ENCODE peak calls at places on chromosomes 7 and 10, in ten cellular contexts. C is kidney; M is A549; S is neural crest cell; F is pancreas; H is CD8-positive, alpha-beta T cell; X is GM20000; Y is spleen; A is fibroblast of villous mesenchyme; Z is lung. I is an unnamed sample.

GRCh38 chr10:77943086-77943901 is 16.7 kb upstream of the DLG5 start:
- DNase-seq in X (no peak), H (no peak), Z (no peak), Y (no peak), S (no peak), F (no peak), M (peak; percentile 43), A (peak; percentile 81), C (peak; percentile 79), I (no peak)

GRCh38 chr7:129317450-129317849 is 92.6 kb downstream of the AHCYL2 start:
- DNase-seq in A (no peak), F (no peak), X (no peak), C (no peak), S (no peak), M (no peak), Z (no peak), H (no peak), Y (no peak), I (no peak)

GRCh38 chr10:79268100-79268670 is 79.1 kb upstream of the PPIF start:
- DNase-seq in X (no peak), Z (no peak), Y (no peak), S (no peak), A (peak; percentile 41), M (no peak), H (no peak), C (no peak), F (no peak), I (no peak)

GRCh38 chr7:24979470-24979862 is 512 bp downstream of the OSBPL3 start:
- DNase-seq in S (peak; percentile 51), A (peak; percentile 80), F (peak; percentile 83), Z (peak; percentile 59), C (peak; percentile 90), M (peak; percentile 66), Y (peak; percentile 96), X (peak; percentile 78), H (peak; percentile 70), I (no peak)

GRCh38 chr10:117710181-117710798 is 167.7 kb downstream of the EMX2 start:
- DNase-seq in C (no peak), H (no peak), M (peak; percentile 19), F (no peak), S (no peak), X (no peak), Z (no peak), A (no peak), Y (no peak), I (no peak)

GRCh38 chr10:23079700-23080099 is 15.7 kb upstream of the MSRB2 start:
- DNase-seq in A (no peak), Z (no peak), Y (no peak), H (no peak), C (no peak), X (no peak), F (no peak), S (no peak), M (no peak), I (no peak)

GRCh38 chr10:49592726-49593563 is 17.2 kb upstream of the SLC18A3 start:
- DNase-seq in X (peak; percentile 77), C (no peak), M (peak; percentile 62), F (peak; percentile 77), H (peak; percentile 31), A (peak; percentile 59), Y (no peak), S (peak; percentile 76), Z (peak; percentile 66), I (peak; percentile 86)

GRCh38 chr10:9209105-9209798 is 1154.8 kb downstream of the GATA3 start:
- DNase-seq in H (peak; percentile 69), Z (peak; percentile 65), C (no peak), F (no peak), A (peak; percentile 56), S (peak; percentile 79), Y (peak; percentile 74), M (peak; percentile 68), X (peak; percentile 44), I (no peak)

GRCh38 chr7:110544199-110544598 is 546.7 kb upstream of the LRRN3 start:
- DNase-seq in H (no peak), S (no peak), A (no peak), Y (no peak), C (no peak), M (no peak), F (no peak), X (no peak), Z (no peak), I (no peak)

GRCh38 chr7:85115862-85116261 is 71.0 kb downstream of the SEMA3D start:
- DNase-seq in F (no peak), C (no peak), M (no peak), X (no peak), A (no peak), Z (no peak), S (no peak), H (no peak), Y (no peak), I (no peak)

GRCh38 chr7:31782411-31782991 is 95.5 kb downstream of the PPP1R17 start:
- DNase-seq in C (no peak), M (peak; percentile 75), X (peak; percentile 63), A (peak; percentile 31), S (peak; percentile 18), Y (no peak), Z (no peak), F (no peak), H (no peak), I (no peak)

GRCh38 chr7:33143996-33144718 is 14.8 kb downstream of the BBS9 start:
- DNase-seq in F (no peak), X (peak; percentile 12), H (no peak), A (peak; percentile 9), M (no peak), S (no peak), Y (no peak), Z (no peak), C (no peak), I (no peak)

GRCh38 chr7:16619979-16620408 is 25.6 kb downstream of the ANKMY2 start:
- DNase-seq in S (no peak), C (no peak), F (no peak), M (no peak), A (no peak), H (no peak), Z (no peak), Y (no peak), X (peak; percentile 35), I (no peak)

GRCh38 chr7:47759056-47759706 is 177.3 kb upstream of the TNS3 start:
- DNase-seq in F (no peak), X (no peak), Y (no peak), S (no peak), H (no peak), M (peak; percentile 60), A (no peak), Z (no peak), C (no peak), I (no peak)

GRCh38 chr7:85734823-85735222 is 548.0 kb upstream of the SEMA3D start:
- DNase-seq in C (no peak), X (no peak), Y (no peak), S (no peak), F (no peak), M (no peak), H (no peak), A (no peak), Z (no peak), I (no peak)

GRCh38 chr7:5064391-5065106 is 18.9 kb downstream of the RBAK start:
- DNase-seq in F (no peak), C (no peak), Y (no peak), X (no peak), A (peak; percentile 21), M (peak; percentile 61), S (no peak), H (no peak), Z (no peak), I (no peak)

GRCh38 chr7:46695045-46695708 is 774.1 kb upstream of the IGFBP3 start:
- DNase-seq in M (no peak), X (no peak), S (no peak), C (no peak), Z (no peak), Y (no peak), F (peak; percentile 48), A (no peak), H (no peak), I (no peak)

GRCh38 chr7:46694058-46694457 is 773.0 kb upstream of the IGFBP3 start:
- DNase-seq in S (no peak), A (no peak), Y (no peak), X (no peak), F (no peak), Z (no peak), C (no peak), M (no peak), H (no peak), I (no peak)

GRCh38 chr7:46696741-46697140 is 775.7 kb upstream of the IGFBP3 start:
- DNase-seq in F (no peak), S (no peak), M (no peak), Y (no peak), Z (no peak), X (no peak), H (no peak), A (no peak), C (no peak), I (no peak)
- TF ChIP-seq CTCF in F (no peak), S (no peak), M (no peak), Y (no peak), Z (no peak), X (no peak), H (no peak), A (no peak), C (no peak), I (no peak)

DNA sequence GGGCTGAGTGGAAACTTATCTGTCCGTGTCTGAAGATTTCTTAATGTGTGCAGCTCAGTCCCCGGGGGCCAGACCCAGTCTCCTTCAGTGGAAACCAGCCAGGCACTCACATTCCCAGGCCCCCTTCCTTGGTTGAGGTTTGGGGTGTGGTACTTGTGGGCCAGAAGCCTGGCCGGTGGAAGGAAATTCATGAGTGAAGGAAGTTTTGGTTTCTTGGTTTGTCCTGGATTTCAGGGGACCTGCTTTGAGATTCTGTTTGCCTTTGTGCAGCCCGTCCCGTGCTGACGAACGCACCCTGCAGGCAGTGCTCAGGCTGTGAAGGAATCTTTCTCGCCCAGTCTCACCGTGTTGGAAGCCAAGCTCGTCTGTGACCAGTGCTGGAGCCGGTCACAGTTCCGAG is 2.9 kb downstream of the INPP5A start:
- DNase-seq in A (peak; percentile 59), Z (no peak), F (peak; percentile 46), X (no peak), Y (peak; percentile 75), M (no peak), S (no peak), C (peak; percentile 66), H (no peak), I (no peak)
- TF ChIP-seq CTCF in A (peak; percentile 41), Z (no peak), F (no peak), X (no peak), Y (no peak), M (no peak), S (peak; percentile 20), C (peak; percentile 12), H (no peak), I (peak; percentile 44)

DNA sequence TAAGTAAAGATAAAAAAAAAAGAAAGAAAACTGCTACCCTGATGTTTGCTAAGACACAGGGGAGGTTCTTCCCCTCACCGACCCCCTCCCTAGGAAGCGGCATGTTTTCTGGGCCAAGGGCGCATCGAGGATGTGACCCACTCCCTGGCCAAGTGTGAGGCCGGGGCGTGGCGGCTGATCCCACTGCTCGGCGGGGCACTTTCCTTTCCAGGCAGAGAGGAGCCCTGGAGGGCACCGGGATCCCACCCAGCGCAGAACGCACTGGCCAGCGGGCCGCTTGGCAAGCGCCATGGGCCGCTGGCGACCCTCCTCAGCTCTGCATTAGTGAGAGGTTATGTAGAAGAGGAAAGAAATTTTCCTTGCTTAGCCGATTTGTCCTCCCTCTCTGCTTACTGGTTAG is 93.4 kb downstream of the ZNF736 start:
- DNase-seq in C (peak; percentile 63), M (no peak), X (no peak), F (no peak), Y (no peak), A (no peak), H (no peak), Z (no peak), S (no peak), I (no peak)
- TF ChIP-seq CTCF in C (no peak), M (no peak), X (no peak), F (no peak), Y (no peak), A (no peak), H (no peak), Z (no peak), S (no peak), I (no peak)

GRCh38 chr7:117829450-117829849 is 43.8 kb downstream of the CTTNBP2 start:
- DNase-seq in H (no peak), S (no peak), X (no peak), F (no peak), A (no peak), Y (no peak), Z (no peak), M (no peak), C (no peak), I (no peak)
- TF ChIP-seq CTCF in H (no peak), S (no peak), X (no peak), F (no peak), A (no peak), Y (no peak), Z (no peak), M (no peak), C (no peak), I (no peak)

I was measured in osteocyte.